ENCODE peak calls at places on chromosomes 6 and 20, in five cellular contexts. C is stomach, P is GM12865, K is H9, W is type B pancreatic cell. Z is an unnamed sample.

GRCh38 chr6:28542440-28543293 is 17.0 kb downstream of the GPX5 start:
- DNase-seq in C (no peak), P (peak), K (peak), W (peak), Z (peak)

GRCh38 chr20:20731000-20731944 is 18.8 kb upstream of the RALGAPA2 start:
- DNase-seq in C (no peak), P (no peak), K (no peak), W (no peak), Z (no peak)

GRCh38 chr20:7346562-7346961 is 579.1 kb downstream of the BMP2 start:
- DNase-seq in C (no peak), P (no peak), K (no peak), W (no peak), Z (no peak)

GRCh38 chr6:36824262-36824661 is 15.0 kb downstream of the CPNE5 start:
- DNase-seq in C (no peak), P (no peak), K (no peak), W (no peak), Z (no peak)

GRCh38 chr6:41559655-41560439 is 13.7 kb downstream of the FOXP4 start:
- DNase-seq in C (no peak), P (no peak), K (no peak), W (no peak), Z (no peak)

GRCh38 chr20:58511861-58512260 is 3.3 kb downstream of the APCDD1L start:
- DNase-seq in C (no peak), P (no peak), K (peak), W (no peak), Z (no peak)

GRCh38 chr6:167157414-167157813 is 366 bp downstream of the GPR31 start:
- DNase-seq in C (no peak), P (no peak), K (no peak), W (no peak), Z (no peak)

GRCh38 chr6:41654433-41655020 is 16.3 kb downstream of the MDFI start:
- DNase-seq in C (no peak), P (no peak), K (no peak), W (no peak), Z (no peak)

GRCh38 chr20:32749914-32750637 is 6.8 kb upstream of the COMMD7 start:
- DNase-seq in C (no peak), P (no peak), K (peak), W (no peak), Z (no peak)

GRCh38 chr6:40376113-40376650 is 211.0 kb downstream of the LRFN2 start:
- DNase-seq in C (no peak), P (no peak), K (no peak), W (no peak), Z (no peak)

GRCh38 chr20:11432407-11432806 is 485.3 kb upstream of the BTBD3 start:
- DNase-seq in C (no peak), P (no peak), K (no peak), W (no peak), Z (no peak)

GRCh38 chr20:11585752-11586352 is 331.8 kb upstream of the BTBD3 start:
- DNase-seq in C (no peak), P (no peak), K (no peak), W (no peak), Z (no peak)

GRCh38 chr6:125781307-125781868 is 9.4 kb upstream of the NCOA7 start:
- DNase-seq in C (peak), P (peak), K (no peak), W (no peak), Z (peak)

GRCh38 chr6:113383701-113384100 is 473.4 kb upstream of the MARCKS start:
- DNase-seq in C (no peak), P (no peak), K (no peak), W (no peak), Z (no peak)

GRCh38 chr6:137342607-137343186 is 123.5 kb upstream of the IFNGR1 start:
- DNase-seq in C (no peak), P (no peak), K (no peak), W (no peak), Z (peak)

GRCh38 chr20:11328839-11329238 is 588.9 kb upstream of the BTBD3 start:
- DNase-seq in C (no peak), P (no peak), K (no peak), W (no peak), Z (no peak)

GRCh38 chr6:44034391-44034861 is 92.8 kb downstream of the MRPL14 start:
- DNase-seq in C (no peak), P (no peak), K (no peak), W (no peak), Z (no peak)

DNA sequence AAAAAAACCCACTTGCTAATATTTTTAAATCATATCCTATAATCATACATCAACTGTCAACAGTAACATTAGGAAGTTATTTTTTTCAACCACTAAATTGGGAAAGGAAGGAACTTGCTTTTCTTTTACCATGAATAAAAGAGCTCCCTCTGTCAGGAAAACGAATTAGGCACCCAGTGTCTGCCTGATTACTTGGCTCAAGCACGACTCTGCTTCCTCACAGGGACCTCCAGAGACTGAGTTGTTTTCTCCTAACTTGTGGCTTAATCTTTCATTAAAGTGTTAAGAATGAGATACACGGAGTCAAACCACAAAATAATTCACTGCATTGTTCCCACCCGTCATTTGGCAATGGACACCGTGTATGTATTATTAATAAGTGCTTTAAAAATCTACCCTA is 1405.1 kb upstream of the EYS start:
- DNase-seq in C (no peak), P (no peak), K (no peak), W (no peak), Z (no peak)
- TF ChIP-seq CTCF in C (no peak), P (no peak), K (no peak), W (no peak), Z (no peak)

GRCh38 chr6:32432050-32432450 is 7.6 kb upstream of the HLA-DRA start:
- DNase-seq in C (no peak), P (peak), K (no peak), W (no peak), Z (no peak)
- TF ChIP-seq CTCF in C (peak), P (peak), K (peak), W (peak), Z (peak)

DNA sequence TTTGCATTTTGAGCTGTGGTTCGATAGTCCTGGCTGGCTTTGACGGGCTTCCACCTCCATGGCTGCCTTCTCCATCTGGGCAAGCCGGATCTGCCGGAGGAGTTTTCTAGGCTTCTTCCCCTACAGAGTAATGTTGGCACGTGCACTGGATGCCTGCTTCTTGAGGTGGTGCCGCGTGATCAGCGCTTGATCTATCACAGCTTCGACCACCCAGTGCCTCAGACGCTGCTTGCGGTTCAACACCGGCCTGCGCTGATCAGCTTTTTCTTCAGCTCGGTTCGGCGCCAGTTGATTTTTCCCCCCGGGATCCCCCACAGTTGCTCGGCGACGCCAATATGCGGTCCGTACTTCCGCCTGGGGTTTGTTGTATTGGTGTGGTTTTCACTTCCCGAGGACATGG is 23.5 kb downstream of the FBXO5 start:
- DNase-seq in C (no peak), P (no peak), K (no peak), W (no peak), Z (no peak)
- TF ChIP-seq CTCF in C (no peak), P (no peak), K (no peak), W (no peak), Z (no peak)

DNA sequence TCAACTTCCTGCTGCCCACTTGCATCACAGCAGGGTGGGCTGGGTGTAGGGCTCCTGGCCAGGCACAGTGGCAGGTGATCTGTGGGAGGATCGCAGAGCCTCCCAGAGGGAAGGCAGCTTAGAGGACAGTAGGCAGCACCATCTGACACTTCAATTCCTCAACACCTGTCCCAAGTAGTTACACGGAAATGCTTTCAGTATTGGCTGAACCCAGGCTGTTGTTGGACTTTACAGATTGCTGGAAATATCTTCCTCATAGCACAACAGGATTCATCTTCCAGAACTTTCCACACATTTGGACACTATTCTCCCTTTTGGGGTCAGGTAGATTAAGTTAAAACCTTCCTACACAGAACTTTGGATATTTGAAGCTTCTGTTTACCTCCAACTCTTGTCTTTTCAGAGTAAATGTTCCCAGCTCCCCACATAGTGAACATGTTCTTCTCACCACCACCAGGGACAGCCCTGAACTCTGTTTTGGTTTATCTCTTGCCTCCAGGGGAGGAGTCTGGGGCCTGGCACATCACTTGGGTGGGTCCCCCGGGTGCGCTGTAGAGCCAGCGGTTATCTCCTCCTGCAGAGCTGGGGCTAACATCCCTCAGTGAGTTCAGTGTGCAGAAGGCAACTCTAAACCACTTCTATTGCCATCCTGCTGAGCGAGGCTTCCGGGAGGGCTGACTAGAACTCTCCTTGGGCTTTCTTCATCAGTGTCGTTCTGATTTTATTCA is 3.5 kb upstream of the SLC22A2 start:
- DNase-seq in C (no peak), P (peak), K (peak), W (no peak), Z (no peak)
- TF ChIP-seq CTCF in C (no peak), P (peak), K (peak), W (peak), Z (no peak)

DNA sequence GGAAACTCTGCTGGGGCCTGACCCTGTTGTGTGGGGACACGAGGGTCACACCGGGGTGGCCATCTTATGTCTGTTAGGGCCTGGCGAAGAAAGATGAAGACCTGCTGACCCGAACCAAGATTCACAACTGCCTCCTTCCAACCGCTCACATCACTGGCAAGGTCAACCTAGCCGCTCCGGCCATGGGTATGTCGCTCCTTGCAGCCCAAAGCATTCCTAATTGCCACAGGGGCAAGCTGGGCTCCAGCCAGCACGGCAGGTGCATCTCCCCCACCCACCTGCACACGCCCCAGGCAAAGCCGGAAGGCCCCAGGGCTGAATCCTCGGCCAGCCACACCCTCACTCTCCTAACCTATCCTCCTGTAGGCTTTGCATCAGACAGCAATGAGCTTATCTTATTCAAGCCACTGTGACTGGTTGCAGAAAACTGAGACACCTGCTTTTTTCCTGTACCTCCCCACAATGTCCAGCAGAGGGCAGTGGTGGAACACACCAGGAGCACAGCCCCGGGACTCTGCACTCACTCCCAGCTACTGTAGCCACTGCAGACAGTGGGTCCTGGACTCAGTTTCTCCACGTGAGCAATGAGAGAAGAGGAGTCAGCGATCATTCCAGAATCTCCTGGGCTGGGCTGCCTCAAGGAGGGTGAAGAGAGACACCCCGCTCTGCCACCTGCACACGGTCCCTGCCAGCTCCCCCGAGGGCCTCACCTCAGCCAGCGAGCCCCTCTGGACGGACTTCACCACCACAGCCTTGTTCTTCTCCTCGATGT is 170.2 kb downstream of the PREX1 start:
- DNase-seq in C (peak), P (peak), K (peak), W (no peak), Z (peak)
- TF ChIP-seq CTCF in C (peak), P (peak), K (peak), W (peak), Z (peak)

Z was measured in GM13976.